ENCODE peak calls at places on chromosomes 3 and 15, in ten cellular contexts. E is choroid plexus epithelial cell, P is BE2C, A is lower leg skin, C is body of pancreas, H is mammary epithelial cell, Y is left ventricle myocardium inferior, G is uterus, Z is lower lobe of right lung, J is lung. D is an unnamed sample.

GRCh38 chr15:50320504-50320903 is 34.5 kb downstream of the GABPB1 start:
- DNase-seq in E (no peak), P (no peak), A (no peak), C (no peak), H (no peak), Y (no peak), G (no peak), Z (no peak), J (no peak), D (no peak)

GRCh38 chr15:74958320-74958907 is 1.8 kb upstream of the RPP25 start:
- DNase-seq in E (no peak), P (peak; percentile 88), A (peak; percentile 55), C (peak; percentile 88), H (no peak), Y (peak; percentile 68), G (peak; percentile 24), Z (peak; percentile 81), J (peak; percentile 55), D (peak; percentile 32)

GRCh38 chr3:62332771-62333381 is 40.5 kb downstream of the FEZF2 start:
- DNase-seq in E (peak; percentile 52), P (peak; percentile 27), A (no peak), C (peak; percentile 6), H (peak; percentile 1), Y (no peak), G (no peak), Z (no peak), J (no peak), D (no peak)

GRCh38 chr3:10260211-10260701 is 12.0 kb downstream of the TATDN2 start:
- DNase-seq in E (no peak), P (no peak), A (no peak), C (no peak), H (no peak), Y (no peak), G (no peak), Z (no peak), J (no peak), D (no peak)

GRCh38 chr3:161349529-161350278 is 21.6 kb downstream of the SPTSSB start:
- DNase-seq in E (peak; percentile 90), P (no peak), A (peak; percentile 65), C (no peak), H (peak; percentile 98), Y (no peak), G (no peak), Z (no peak), J (no peak), D (no peak)

GRCh38 chr3:39146611-39147373 is 6.6 kb downstream of the CSRNP1 start:
- DNase-seq in E (peak; percentile 99), P (peak; percentile 75), A (peak; percentile 79), C (peak; percentile 79), H (peak; percentile 97), Y (peak; percentile 65), G (peak; percentile 91), Z (peak; percentile 81), J (peak; percentile 81), D (peak; percentile 68)

GRCh38 chr3:128800241-128801187 is 74.5 kb downstream of the RAB7A start:
- DNase-seq in E (peak; percentile 87), P (no peak), A (no peak), C (no peak), H (no peak), Y (peak; percentile 51), G (no peak), Z (no peak), J (no peak), D (no peak)

GRCh38 chr3:162292409-162292808 is 795.8 kb downstream of the OTOL1 start:
- DNase-seq in E (peak; percentile 3), P (no peak), A (no peak), C (no peak), H (no peak), Y (no peak), G (no peak), Z (no peak), J (no peak), D (no peak)

GRCh38 chr15:67520276-67520975 is 505 bp upstream of the C15orf61 start:
- DNase-seq in E (peak; percentile 36), P (peak; percentile 15), A (no peak), C (no peak), H (no peak), Y (no peak), G (no peak), Z (no peak), J (no peak), D (no peak)

GRCh38 chr3:13492048-13492447 is 11.9 kb downstream of the HDAC11 start:
- DNase-seq in E (no peak), P (no peak), A (no peak), C (no peak), H (no peak), Y (peak; percentile 7), G (no peak), Z (peak; percentile 13), J (no peak), D (no peak)

GRCh38 chr3:150497956-150498355 is 48.3 kb downstream of the SERP1 start:
- DNase-seq in E (peak; percentile 39), P (no peak), A (no peak), C (no peak), H (peak; percentile 67), Y (no peak), G (no peak), Z (no peak), J (no peak), D (no peak)

GRCh38 chr3:1967525-1967924 is 131.1 kb upstream of the CNTN4 start:
- DNase-seq in E (no peak), P (no peak), A (no peak), C (no peak), H (no peak), Y (no peak), G (no peak), Z (no peak), J (no peak), D (no peak)

DNA sequence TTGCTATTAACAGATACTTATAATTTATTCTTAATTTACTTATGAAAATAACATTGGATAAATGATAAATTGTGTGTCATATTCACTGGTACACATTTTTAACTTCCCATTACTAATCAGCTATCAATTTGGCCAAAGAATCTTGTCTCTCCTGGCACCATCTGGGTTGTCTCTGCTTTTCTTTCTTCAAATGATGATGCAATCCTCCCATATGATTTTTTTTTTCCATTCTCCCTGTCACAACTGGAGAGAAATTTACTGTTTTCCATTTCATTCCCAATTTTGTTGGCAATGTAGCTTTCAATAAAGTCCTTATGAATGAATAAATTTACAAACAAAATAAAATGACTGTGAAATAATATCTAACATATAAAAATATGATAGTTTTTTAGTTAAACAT is 743.7 kb upstream of the EPHA6 start:
- DNase-seq in E (no peak), P (no peak), A (no peak), C (no peak), H (no peak), Y (no peak), G (no peak), Z (no peak), J (no peak), D (no peak)
- H3K4me3 ChIP-seq in E (no peak overlapping the region), P (no peak overlapping the region), A (no peak overlapping the region), C (no peak overlapping the region), H (no peak overlapping the region), Y (no peak overlapping the region), G (no peak overlapping the region), Z (no peak overlapping the region), J (no peak overlapping the region), D (no peak overlapping the region)

DNA sequence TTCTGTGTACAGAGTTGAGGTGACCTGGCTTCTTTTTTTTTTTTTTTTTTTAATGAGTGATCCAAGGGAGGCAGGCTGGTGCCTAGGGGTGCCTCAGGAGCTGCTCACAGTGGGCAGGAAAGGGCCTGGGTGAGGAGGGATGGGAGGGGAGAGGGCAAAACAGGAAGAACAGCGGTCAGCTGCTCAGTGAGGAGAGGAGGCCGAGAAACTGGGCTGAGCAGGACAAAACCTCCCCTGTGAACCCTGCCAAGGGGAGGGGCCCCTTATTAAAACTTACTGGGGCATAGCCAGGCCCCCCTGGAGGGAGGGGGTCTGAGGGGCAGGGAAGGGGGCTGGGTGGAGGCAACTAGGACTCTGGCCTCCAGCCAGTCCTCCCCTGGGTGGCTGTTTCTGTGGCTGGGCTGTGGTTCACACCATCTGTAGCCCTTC is 3.5 kb downstream of the PLEKHO2 start:
- DNase-seq in E (no peak), P (no peak), A (no peak), C (no peak), H (no peak), Y (peak; percentile 50), G (no peak), Z (no peak), J (no peak), D (no peak)
- H3K4me3 ChIP-seq in E (peak overlapping the region; percentile 92), P (peak overlapping the region; percentile 30), A (no peak overlapping the region), C (no peak overlapping the region), H (no peak overlapping the region), Y (peak overlapping the region; percentile 99), G (peak overlapping the region; percentile 87), Z (peak overlapping the region; percentile 74), J (peak overlapping the region; percentile 0), D (peak overlapping the region; percentile 84)

DNA sequence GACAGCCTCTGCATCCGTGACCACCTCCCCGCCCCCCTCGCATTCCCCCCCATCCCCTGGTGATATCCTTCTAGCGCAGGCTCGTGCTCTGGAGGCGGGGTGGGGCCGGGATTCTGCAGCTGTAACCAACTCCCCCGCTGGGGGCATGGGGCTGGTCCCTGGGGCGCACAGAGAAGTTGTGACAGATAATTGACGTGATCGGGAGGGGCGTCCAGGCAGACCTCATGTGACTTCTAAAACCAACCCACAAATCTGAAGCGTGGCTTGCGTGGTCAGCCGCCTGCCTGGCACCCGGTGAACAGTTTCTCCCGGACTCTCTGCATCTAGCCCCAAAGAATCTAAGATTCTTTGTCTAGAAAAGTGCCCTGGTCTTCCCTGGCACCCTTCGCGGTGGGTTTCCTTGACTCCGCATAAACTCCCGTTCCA is 100.6 kb upstream of the IGF1R start:
- DNase-seq in E (peak; percentile 28), P (no peak), A (peak; percentile 25), C (no peak), H (no peak), Y (no peak), G (peak; percentile 27), Z (peak; percentile 52), J (no peak), D (peak; percentile 33)
- H3K4me3 ChIP-seq in E (peak overlapping the region; percentile 56), P (peak overlapping the region; percentile 32), A (peak overlapping the region; percentile 2), C (peak overlapping the region; percentile 15), H (peak overlapping the region; percentile 67), Y (peak overlapping the region; percentile 72), G (peak overlapping the region; percentile 49), Z (peak overlapping the region; percentile 59), J (peak overlapping the region; percentile 20), D (peak overlapping the region; percentile 48)

DNA sequence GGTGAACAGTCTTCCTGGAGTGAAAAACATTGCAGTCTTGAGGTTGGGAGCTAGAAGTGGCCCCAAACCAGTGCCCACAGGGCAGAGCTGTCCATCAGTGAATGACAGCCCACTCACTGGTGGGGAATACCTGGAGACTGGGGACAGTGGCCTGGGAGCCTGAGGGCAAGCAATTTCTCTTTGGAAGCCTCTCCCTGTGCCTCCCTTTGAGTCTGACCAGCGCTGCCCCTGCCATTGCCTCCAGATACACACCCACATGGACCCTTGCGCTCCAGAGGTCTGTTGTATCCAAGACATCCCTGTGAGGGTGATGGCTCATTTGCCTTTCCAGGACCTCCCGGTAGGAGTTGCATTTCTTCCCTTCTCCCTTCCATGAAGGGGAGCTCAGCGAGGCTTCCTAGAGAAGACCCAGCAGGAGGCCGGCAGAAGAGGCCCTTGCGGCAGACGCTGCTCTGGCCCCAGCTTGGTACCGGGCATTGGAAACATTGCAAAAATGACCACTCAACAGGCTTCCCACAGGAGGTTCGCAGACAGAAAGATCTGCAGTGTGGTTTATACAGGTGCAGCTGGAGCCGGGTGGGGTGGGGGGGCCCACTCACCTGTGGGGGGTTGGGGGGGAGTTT is 38.5 kb downstream of the KLF13 start:
- DNase-seq in E (peak; percentile 41), P (no peak), A (no peak), C (no peak), H (no peak), Y (peak; percentile 16), G (no peak), Z (no peak), J (no peak), D (no peak)
- H3K4me3 ChIP-seq in E (no peak overlapping the region), P (no peak overlapping the region), A (no peak overlapping the region), C (no peak overlapping the region), H (no peak overlapping the region), Y (peak overlapping the region; percentile 62), G (peak overlapping the region; percentile 7), Z (peak overlapping the region; percentile 39), J (no peak overlapping the region), D (peak overlapping the region; percentile 16)

D was measured in tibial nerve.